ENCODE peak calls at places on chromosome 2, in ten cellular contexts. N, E, Y, B, I, T, G, O, H and Q are unnamed samples.
A peak's percentile ranks its signal among the peaks of the same experiment; 100 is the strongest.

GRCh38 chr2:8086796-8087479 is 594.9 kb upstream of the ID2 start:
- DNase-seq in N (no peak), E (no peak), Y (no peak), B (no peak), I (no peak), T (no peak), G (no peak), O (peak; percentile 87), H (no peak), Q (no peak)

GRCh38 chr2:129296401-129297343 is 682.8 kb upstream of the RAB6C start:
- DNase-seq in N (no peak), E (no peak), Y (no peak), B (peak; percentile 18), I (no peak), T (no peak), G (no peak), O (no peak), H (peak; percentile 18), Q (no peak)

GRCh38 chr2:183536714-183537113 is 412.5 kb downstream of the NUP35 start:
- DNase-seq in N (no peak), E (no peak), Y (no peak), B (no peak), I (no peak), T (no peak), G (no peak), O (no peak), H (no peak), Q (no peak)

GRCh38 chr2:124988794-124989193 is 963.7 kb downstream of the CNTNAP5 start:
- DNase-seq in N (no peak), E (no peak), Y (no peak), B (no peak), I (no peak), T (no peak), G (no peak), O (no peak), H (no peak), Q (no peak)

GRCh38 chr2:112623913-112624777 is 21.6 kb upstream of the SLC20A1 start:
- DNase-seq in N (no peak), E (peak; percentile 46), Y (no peak), B (no peak), I (no peak), T (no peak), G (peak; percentile 63), O (peak; percentile 85), H (no peak), Q (no peak)

GRCh38 chr2:15040429-15041084 is 408.0 kb downstream of the LRATD1 start:
- DNase-seq in N (no peak), E (no peak), Y (no peak), B (peak; percentile 55), I (peak; percentile 75), T (no peak), G (no peak), O (no peak), H (no peak), Q (no peak)

GRCh38 chr2:241010531-241011295 is 12.3 kb downstream of the SNED1 start:
- DNase-seq in N (no peak), E (no peak), Y (no peak), B (no peak), I (no peak), T (no peak), G (no peak), O (no peak), H (no peak), Q (no peak)

GRCh38 chr2:71358931-71359671 is 27.5 kb downstream of the ZNF638 start:
- DNase-seq in N (no peak), E (no peak), Y (no peak), B (no peak), I (no peak), T (no peak), G (no peak), O (peak; percentile 9), H (no peak), Q (no peak)

GRCh38 chr2:177318613-177319012 is 54.1 kb upstream of the NFE2L2 start:
- DNase-seq in N (no peak), E (no peak), Y (no peak), B (no peak), I (no peak), T (no peak), G (no peak), O (no peak), H (no peak), Q (no peak)

GRCh38 chr2:88892207-88892606 is 200.7 kb downstream of the RPIA start:
- DNase-seq in N (no peak), E (no peak), Y (no peak), B (no peak), I (no peak), T (no peak), G (no peak), O (no peak), H (no peak), Q (no peak)

GRCh38 chr2:195319112-195319460 is 337.9 kb upstream of the SLC39A10 start:
- DNase-seq in N (no peak), E (no peak), Y (no peak), B (no peak), I (no peak), T (no peak), G (no peak), O (no peak), H (no peak), Q (no peak)

GRCh38 chr2:228658998-228659397 is 477.5 kb upstream of the SPHKAP start:
- DNase-seq in N (no peak), E (no peak), Y (no peak), B (no peak), I (no peak), T (no peak), G (no peak), O (peak; percentile 44), H (no peak), Q (no peak)

GRCh38 chr2:43171789-43172188 is 54.6 kb downstream of the ZFP36L2 start:
- DNase-seq in N (no peak), E (no peak), Y (peak; percentile 56), B (no peak), I (peak; percentile 28), T (no peak), G (peak; percentile 53), O (peak; percentile 51), H (no peak), Q (no peak)

GRCh38 chr2:54388093-54388492 is 68.0 kb upstream of the SPTBN1 start:
- DNase-seq in N (no peak), E (no peak), Y (no peak), B (no peak), I (no peak), T (no peak), G (no peak), O (no peak), H (no peak), Q (no peak)

GRCh38 chr2:239349448-239350135 is 51.2 kb downstream of the HDAC4 start:
- DNase-seq in N (no peak), E (no peak), Y (no peak), B (no peak), I (no peak), T (no peak), G (no peak), O (no peak), H (no peak), Q (no peak)

GRCh38 chr2:237471457-237472186 is 15.4 kb upstream of the MLPH start:
- DNase-seq in N (peak; percentile 24), E (no peak), Y (peak; percentile 66), B (peak; percentile 19), I (no peak), T (no peak), G (peak; percentile 79), O (no peak), H (no peak), Q (peak; percentile 74)

GRCh38 chr2:231673348-231673770 is 35.0 kb upstream of the PTMA start:
- DNase-seq in N (no peak), E (no peak), Y (no peak), B (no peak), I (no peak), T (peak; percentile 32), G (peak; percentile 82), O (no peak), H (no peak), Q (peak; percentile 85)

GRCh38 chr2:241842620-241843211 is 16.0 kb downstream of the PDCD1 start:
- DNase-seq in N (no peak), E (peak; percentile 25), Y (peak; percentile 53), B (no peak), I (peak; percentile 46), T (no peak), G (peak; percentile 50), O (no peak), H (no peak), Q (peak; percentile 47)

GRCh38 chr2:77521482-77521881 is 694 bp downstream of the LRRTM4 start:
- DNase-seq in N (peak; percentile 50), E (no peak), Y (no peak), B (no peak), I (no peak), T (no peak), G (no peak), O (no peak), H (no peak), Q (no peak)

GRCh38 chr2:25976884-25977741 is 5.2 kb downstream of the KIF3C start:
- DNase-seq in N (no peak), E (no peak), Y (no peak), B (no peak), I (no peak), T (no peak), G (no peak), O (no peak), H (no peak), Q (no peak)

GRCh38 chr2:149329470-149330126 is 789 bp upstream of the LYPD6 start:
- DNase-seq in N (peak; percentile 53), E (no peak), Y (peak; percentile 47), B (peak; percentile 73), I (no peak), T (no peak), G (peak; percentile 53), O (peak; percentile 31), H (peak; percentile 60), Q (peak; percentile 78)

GRCh38 chr2:64405476-64406406 is 48.2 kb upstream of the LGALSL start:
- DNase-seq in N (no peak), E (no peak), Y (peak; percentile 21), B (no peak), I (no peak), T (no peak), G (no peak), O (peak; percentile 74), H (no peak), Q (peak; percentile 28)

GRCh38 chr2:216486708-216487107 is 11.9 kb upstream of the RPL37A start:
- DNase-seq in N (no peak), E (no peak), Y (peak; percentile 84), B (no peak), I (peak; percentile 77), T (no peak), G (no peak), O (no peak), H (no peak), Q (no peak)

GRCh38 chr2:205769494-205769848 is 87.2 kb downstream of the NRP2 start:
- DNase-seq in N (no peak), E (no peak), Y (no peak), B (no peak), I (no peak), T (no peak), G (no peak), O (peak; percentile 48), H (no peak), Q (no peak)

GRCh38 chr2:102122115-102122514 is 20.4 kb upstream of the IL1R1 start:
- DNase-seq in N (no peak), E (no peak), Y (no peak), B (no peak), I (no peak), T (no peak), G (no peak), O (no peak), H (no peak), Q (no peak)

GRCh38 chr2:238287702-238288649 is at the start of gene PER2:
- DNase-seq in N (no peak), E (peak; percentile 6), Y (peak; percentile 75), B (no peak), I (peak; percentile 63), T (no peak), G (peak; percentile 63), O (peak; percentile 60), H (peak; percentile 10), Q (no peak)

GRCh38 chr2:153307223-153307622 is 171.3 kb downstream of the RPRM start:
- DNase-seq in N (no peak), E (no peak), Y (no peak), B (no peak), I (no peak), T (no peak), G (no peak), O (no peak), H (no peak), Q (no peak)

GRCh38 chr2:12890071-12890470 is 173.3 kb downstream of the TRIB2 start:
- DNase-seq in N (no peak), E (no peak), Y (no peak), B (no peak), I (no peak), T (no peak), G (no peak), O (no peak), H (no peak), Q (no peak)